ENCODE peak calls at places on chromosomes 5 and 9, in nine cellular contexts. K is activated CD8-positive, alpha-beta memory T cell treated with anti-CD3 and anti-CD28 coated beads for 24 hours; U is stimulated activated CD8-positive, alpha-beta memory T cell treated with anti-CD3 and anti-CD28 coated beads, Interleukin-15, amount 100 ng/mL, for 4 hours; W is H9; Q is stimulated activated CD4-positive, alpha-beta T cell treated with anti-CD3 and anti-CD28 coated beads, Interleukin-15, amount 100 ng/mL, for 24 hours; V is anterior cingulate cortex; M is T-cell; P is frontal cortex; S is GM06990. F is an unnamed sample.

GRCh38 chr5:115439042-115439441 is 105.5 kb downstream of the FEM1C start:
- DNase-seq in U (no peak), W (no peak), M (no peak), K (no peak), Q (no peak), S (no peak), V (no peak), P (no peak), F (no peak)

GRCh38 chr5:2303391-2304100 is 420.8 kb upstream of the IRX4 start:
- DNase-seq in W (peak; percentile 18), P (no peak), V (no peak), M (no peak), Q (no peak), U (no peak), K (no peak), S (no peak), F (no peak)

GRCh38 chr9:89799766-89800165 is 195.0 kb downstream of the GADD45G start:
- DNase-seq in M (no peak), P (no peak), W (no peak), K (no peak), V (no peak), S (no peak), U (no peak), Q (no peak), F (no peak)

GRCh38 chr5:60677831-60678664 is 21.9 kb downstream of the DEPDC1B start:
- DNase-seq in W (no peak), Q (no peak), P (peak; percentile 15), S (no peak), K (no peak), U (no peak), V (no peak), M (no peak), F (no peak)

GRCh38 chr9:112654282-112654681 is 63.6 kb downstream of the INIP start:
- DNase-seq in V (no peak), U (no peak), Q (no peak), W (peak; percentile 47), S (no peak), P (no peak), K (no peak), M (no peak), F (no peak)

GRCh38 chr5:113719549-113719948 is 206.1 kb downstream of the YTHDC2 start:
- DNase-seq in V (no peak), S (no peak), P (no peak), M (no peak), W (no peak), Q (no peak), U (no peak), K (no peak), F (no peak)

GRCh38 chr5:139178948-139179347 is 19.2 kb downstream of the SIL1 start:
- DNase-seq in W (no peak), Q (no peak), P (no peak), V (no peak), M (no peak), K (no peak), S (no peak), U (no peak), F (no peak)

GRCh38 chr5:106873558-106873957 is 797.2 kb downstream of the EFNA5 start:
- DNase-seq in W (no peak), S (no peak), V (no peak), K (no peak), P (no peak), Q (no peak), M (no peak), U (no peak), F (no peak)

GRCh38 chr5:103019804-103020203 is 100.1 kb downstream of the GIN1 start:
- DNase-seq in K (no peak), V (no peak), M (no peak), U (no peak), Q (no peak), S (no peak), P (no peak), W (no peak), F (no peak)

GRCh38 chr9:121322037-121322736 is 47.9 kb downstream of the STOM start:
- DNase-seq in U (no peak), M (no peak), S (no peak), W (no peak), K (no peak), Q (no peak), V (no peak), P (no peak), F (no peak)

GRCh38 chr9:14814229-14814628 is 91.7 kb upstream of the CER1 start:
- DNase-seq in M (no peak), Q (no peak), P (no peak), W (no peak), S (no peak), V (no peak), K (no peak), U (no peak), F (no peak)

GRCh38 chr9:79570449-79571308 is 1.1 kb upstream of the TLE4 start:
- DNase-seq in V (no peak), S (peak; percentile 62), M (peak; percentile 20), W (peak; percentile 61), P (no peak), K (peak; percentile 84), U (peak; percentile 12), Q (peak; percentile 68), F (no peak)

GRCh38 chr9:71048271-71048670 is 73.2 kb downstream of the TRPM3 start:
- DNase-seq in Q (no peak), U (no peak), W (no peak), S (no peak), V (no peak), K (no peak), P (no peak), M (no peak), F (no peak)

GRCh38 chr9:73916016-73916673 is 581.0 kb upstream of the RORB start:
- DNase-seq in S (no peak), U (no peak), Q (no peak), M (no peak), W (peak; percentile 45), K (no peak), V (no peak), P (no peak), F (no peak)

GRCh38 chr9:138061631-138062030 is 184.0 kb downstream of the CACNA1B start:
- DNase-seq in P (no peak), K (no peak), V (no peak), Q (no peak), M (no peak), U (no peak), S (no peak), W (no peak), F (no peak)

GRCh38 chr5:122498163-122498562 is 186.1 kb downstream of the SNCAIP start:
- DNase-seq in V (no peak), M (no peak), W (peak; percentile 76), S (no peak), K (no peak), P (peak; percentile 14), Q (no peak), U (no peak), F (no peak)

GRCh38 chr9:18396102-18396728 is 77.7 kb upstream of the ADAMTSL1 start:
- DNase-seq in V (no peak), W (no peak), P (peak; percentile 1), K (no peak), S (no peak), M (no peak), Q (no peak), U (no peak), F (no peak)

GRCh38 chr9:12774861-12775367 is at the start of gene LURAP1L:
- DNase-seq in K (no peak), W (peak; percentile 53), U (no peak), Q (no peak), P (peak; percentile 48), V (no peak), M (no peak), S (no peak), F (no peak)

GRCh38 chr5:172723508-172723907 is 47.5 kb downstream of the DUSP1 start:
- DNase-seq in Q (no peak), V (no peak), K (no peak), W (no peak), U (no peak), M (no peak), P (peak; percentile 46), S (no peak), F (no peak)

GRCh38 chr5:173143567-173143966 is 764 bp upstream of the BNIP1 start:
- DNase-seq in U (no peak), K (no peak), V (no peak), P (no peak), M (no peak), W (no peak), S (peak; percentile 12), Q (no peak), F (no peak)

GRCh38 chr5:35129276-35129675 is 81.5 kb upstream of the AGXT2 start:
- DNase-seq in M (no peak), K (no peak), Q (no peak), V (no peak), S (no peak), W (no peak), U (no peak), P (no peak), F (no peak)

GRCh38 chr5:41270423-41271251 is 57.3 kb upstream of the C6 start:
- DNase-seq in S (no peak), V (no peak), Q (peak; percentile 5), W (no peak), U (no peak), M (no peak), K (no peak), P (peak; percentile 6), F (no peak)

GRCh38 chr9:131666779-131667178 is 73.1 kb downstream of the RAPGEF1 start:
- DNase-seq in U (no peak), P (no peak), Q (no peak), V (no peak), M (peak; percentile 27), K (no peak), S (no peak), W (no peak), F (peak; percentile 23)

GRCh38 chr9:114738581-114739316 is 56.8 kb upstream of the TEX48 start:
- DNase-seq in U (peak; percentile 34), M (peak; percentile 55), P (peak; percentile 31), K (peak; percentile 83), W (peak; percentile 65), Q (peak; percentile 75), V (peak; percentile 34), S (no peak), F (peak; percentile 51)

GRCh38 chr5:175658299-175659145 is 651 bp downstream of the HRH2 start:
- DNase-seq in S (no peak), W (peak; percentile 57), V (no peak), K (peak; percentile 74), U (no peak), M (no peak), P (no peak), Q (peak; percentile 59), F (no peak)

GRCh38 chr5:90874066-90874465 is 315.5 kb downstream of the ADGRV1 start:
- DNase-seq in W (no peak), K (no peak), Q (no peak), V (no peak), U (no peak), P (no peak), M (no peak), S (no peak), F (no peak)

GRCh38 chr9:111961575-111961974 is 65.0 kb downstream of the UGCG start:
- DNase-seq in Q (no peak), K (no peak), P (no peak), V (no peak), U (no peak), M (no peak), W (no peak), S (no peak), F (no peak)

F was measured in T-helper 9 cell.